ENCODE peak calls at places on chromosomes 7 and 10, in nine cellular contexts. N is WTC11; Y is globus pallidus; K is HFFc6; W is NCI-H2081; X is CD4-positive, alpha-beta T cell; I is cerebellar cortex; F is activated CD8-positive, alpha-beta memory T cell treated with anti-CD3 and anti-CD28 coated beads for 1 hour; U is mucosa of descending colon. T is an unnamed sample.

GRCh38 chr7:157603005-157603404 is 266.2 kb downstream of the DNAJB6 start:
- DNase-seq in N (peak; percentile 5), Y (no peak), K (no peak), W (no peak), X (no peak), I (no peak), F (no peak), U (no peak), T (no peak)

GRCh38 chr10:51171946-51172345 is 97.7 kb downstream of the PRKG1 start:
- DNase-seq in N (no peak), Y (no peak), K (no peak), W (no peak), X (no peak), I (no peak), F (no peak), U (no peak), T (no peak)

GRCh38 chr10:91077549-91078017 is 142.9 kb upstream of the PCGF5 start:
- DNase-seq in N (no peak), Y (no peak), K (no peak), W (peak; percentile 79), X (no peak), I (peak; percentile 75), F (no peak), U (peak; percentile 91), T (no peak)

GRCh38 chr10:114801411-114801813 is 20.2 kb upstream of the FHIP2A start:
- DNase-seq in N (no peak), Y (no peak), K (no peak), W (no peak), X (no peak), I (no peak), F (no peak), U (no peak), T (no peak)

GRCh38 chr7:107244613-107245012 is 75.8 kb downstream of the HBP1 start:
- DNase-seq in N (no peak), Y (no peak), K (no peak), W (no peak), X (no peak), I (no peak), F (no peak), U (no peak), T (no peak)

GRCh38 chr10:29691564-29692064 is 56.8 kb upstream of the SVIL start:
- DNase-seq in N (no peak), Y (no peak), K (peak; percentile 21), W (no peak), X (no peak), I (no peak), F (no peak), U (no peak), T (no peak)

GRCh38 chr10:5977471-5978370 is at the start of gene IL15RA:
- DNase-seq in N (peak; percentile 71), Y (peak; percentile 19), K (peak; percentile 51), W (peak; percentile 47), X (peak; percentile 62), I (no peak), F (peak; percentile 79), U (peak; percentile 87), T (peak; percentile 7)

GRCh38 chr10:29328988-29329387 is 40.1 kb downstream of the LYZL1 start:
- DNase-seq in N (no peak), Y (no peak), K (peak; percentile 52), W (no peak), X (no peak), I (no peak), F (no peak), U (peak; percentile 10), T (no peak)

GRCh38 chr7:78178319-78178718 is 379.7 kb downstream of the PHTF2 start:
- DNase-seq in N (no peak), Y (no peak), K (peak; percentile 17), W (no peak), X (no peak), I (peak; percentile 34), F (no peak), U (no peak), T (no peak)